ENCODE peak calls at places on chromosomes 11 and 22, in eight cellular contexts. U is pancreas, M is ovary, X is foreskin fibroblast, V is PC-3, N is right lobe of liver, K is stomach, O is cardiac fibroblast. J is an unnamed sample.

GRCh38 chr11:128772814-128773213 is 78.9 kb downstream of the FLI1 start:
- DNase-seq in U (peak; percentile 45), M (no peak), X (no peak), V (no peak), N (peak; percentile 69), K (peak; percentile 76), O (no peak), J (no peak)

GRCh38 chr11:113632981-113633380 is 73.1 kb downstream of the TMPRSS5 start:
- DNase-seq in U (no peak), M (no peak), X (no peak), V (peak; percentile 33), N (no peak), K (no peak), O (peak; percentile 35), J (no peak)

GRCh38 chr11:1876361-1877063 is 15.2 kb downstream of the PRR33 start:
- DNase-seq in U (peak; percentile 25), M (peak; percentile 62), X (no peak), V (peak; percentile 46), N (peak; percentile 56), K (peak; percentile 47), O (peak; percentile 92), J (peak; percentile 63)

GRCh38 chr22:47788461-47788860 is 1026.0 kb downstream of the TBC1D22A start:
- DNase-seq in U (no peak), M (no peak), X (no peak), V (no peak), N (no peak), K (no peak), O (no peak), J (no peak)

GRCh38 chr11:61516191-61516590 is 7.6 kb downstream of the LRRC10B start:
- DNase-seq in U (no peak), M (no peak), X (no peak), V (no peak), N (no peak), K (no peak), O (no peak), J (no peak)

GRCh38 chr11:12199231-12199948 is 89.0 kb downstream of the MICAL2 start:
- DNase-seq in U (no peak), M (no peak), X (no peak), V (no peak), N (no peak), K (no peak), O (no peak), J (no peak)

GRCh38 chr11:61091373-61092279 is 10.7 kb upstream of the CD5 start:
- DNase-seq in U (no peak), M (no peak), X (no peak), V (no peak), N (no peak), K (no peak), O (peak; percentile 18), J (no peak)

GRCh38 chr11:112751763-112752162 is 209.5 kb upstream of the NCAM1 start:
- DNase-seq in U (no peak), M (no peak), X (no peak), V (no peak), N (no peak), K (no peak), O (no peak), J (no peak)

GRCh38 chr22:41532908-41533825 is 11.1 kb downstream of the POLR3H start:
- DNase-seq in U (peak; percentile 60), M (peak; percentile 67), X (peak; percentile 36), V (peak; percentile 58), N (peak; percentile 76), K (peak; percentile 82), O (peak; percentile 72), J (peak; percentile 87)

GRCh38 chr11:863389-864117 is 20.9 kb downstream of the TSPAN4 start:
- DNase-seq in U (no peak), M (no peak), X (no peak), V (no peak), N (no peak), K (no peak), O (no peak), J (no peak)

GRCh38 chr22:22914726-22915669 is 27.4 kb downstream of the IGLL5 start:
- DNase-seq in U (no peak), M (no peak), X (no peak), V (no peak), N (no peak), K (no peak), O (no peak), J (no peak)

GRCh38 chr22:37381489-37381888 is 45.8 kb downstream of the ELFN2 start:
- DNase-seq in U (no peak), M (no peak), X (peak; percentile 27), V (no peak), N (no peak), K (no peak), O (no peak), J (no peak)

GRCh38 chr11:11985016-11985715 is 23.3 kb downstream of the DKK3 start:
- DNase-seq in U (no peak), M (no peak), X (peak; percentile 74), V (peak; percentile 49), N (peak; percentile 35), K (peak; percentile 15), O (peak; percentile 63), J (no peak)

GRCh38 chr22:48700566-48701295 is 1126.9 kb downstream of the BRD1 start:
- DNase-seq in U (no peak), M (no peak), X (no peak), V (no peak), N (no peak), K (no peak), O (no peak), J (no peak)

GRCh38 chr11:83819936-83820549 is 533.9 kb upstream of the CCDC90B start:
- DNase-seq in U (peak; percentile 29), M (no peak), X (peak; percentile 27), V (peak; percentile 80), N (no peak), K (no peak), O (peak; percentile 84), J (no peak)
- TF ChIP-seq CTCF in U (peak; percentile 25), M (peak; percentile 58), X (peak; percentile 31), V (peak; percentile 88), N (peak; percentile 75), K (peak; percentile 50), O (peak; percentile 38), J (peak; percentile 63)

GRCh38 chr11:26551186-26551801 is 20.8 kb downstream of the MUC15 start:
- DNase-seq in U (no peak), M (no peak), X (no peak), V (peak; percentile 12), N (no peak), K (no peak), O (peak; percentile 31), J (no peak)
- TF ChIP-seq CTCF in U (no peak), M (no peak), X (peak; percentile 47), V (peak; percentile 59), N (peak; percentile 46), K (peak; percentile 8), O (peak; percentile 43), J (peak; percentile 53)

GRCh38 chr11:97751405-97751804 is 1269.3 kb upstream of the CNTN5 start:
- DNase-seq in U (no peak), M (no peak), X (no peak), V (no peak), N (no peak), K (no peak), O (no peak), J (no peak)
- TF ChIP-seq CTCF in U (no peak), M (no peak), X (no peak), V (no peak), N (no peak), K (no peak), O (no peak), J (no peak)

GRCh38 chr22:27626675-27627443 is 174.7 kb downstream of the MN1 start:
- DNase-seq in U (no peak), M (no peak), X (no peak), V (no peak), N (no peak), K (no peak), O (no peak), J (no peak)

GRCh38 chr22:27625769-27626674 is 175.5 kb downstream of the MN1 start:
- DNase-seq in U (no peak), M (no peak), X (no peak), V (no peak), N (no peak), K (no peak), O (no peak), J (no peak)

GRCh38 chr22:27627901-27628300 is 173.7 kb downstream of the MN1 start:
- DNase-seq in U (no peak), M (no peak), X (no peak), V (no peak), N (no peak), K (no peak), O (no peak), J (no peak)

GRCh38 chr22:27628341-27628740 is 173.2 kb downstream of the MN1 start:
- DNase-seq in U (no peak), M (no peak), X (no peak), V (no peak), N (no peak), K (no peak), O (no peak), J (no peak)

DNA sequence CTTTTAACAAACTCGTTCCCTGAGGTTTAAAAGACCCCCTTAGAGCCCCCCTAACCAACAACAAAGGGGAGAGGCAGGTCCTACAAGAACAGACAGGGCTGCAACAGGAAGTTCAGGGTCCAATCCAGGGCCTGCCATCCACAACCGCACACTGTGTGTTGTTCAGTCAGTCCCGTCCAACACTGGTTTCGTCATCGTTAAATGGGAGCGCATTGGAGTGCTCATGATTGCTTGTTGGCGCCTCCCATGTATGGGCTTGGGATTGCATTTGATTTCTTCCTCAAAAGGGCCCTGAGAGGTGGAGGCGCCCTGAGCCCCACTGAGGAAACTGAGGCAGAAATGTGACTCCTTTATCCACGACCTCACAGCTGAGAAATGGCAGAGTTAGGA is 174.1 kb downstream of the MN1 start:
- DNase-seq in U (no peak), M (no peak), X (no peak), V (no peak), N (no peak), K (no peak), O (peak; percentile 25), J (no peak)
- TF ChIP-seq CTCF in U (no peak), M (no peak), X (peak; percentile 9), V (no peak), N (no peak), K (no peak), O (no peak), J (no peak)

GRCh38 chr11:73866586-73866996 is 10.1 kb downstream of the COA4 start:
- DNase-seq in U (no peak), M (peak; percentile 47), X (peak; percentile 94), V (peak; percentile 76), N (no peak), K (no peak), O (peak; percentile 91), J (no peak)
- TF ChIP-seq CTCF in U (no peak), M (no peak), X (no peak), V (no peak), N (no peak), K (no peak), O (no peak), J (no peak)

GRCh38 chr22:45554040-45554406 is 51.3 kb downstream of the FBLN1 start:
- DNase-seq in U (no peak), M (peak; percentile 71), X (no peak), V (no peak), N (no peak), K (no peak), O (no peak), J (no peak)
- TF ChIP-seq CTCF in U (no peak), M (peak; percentile 54), X (no peak), V (peak; percentile 13), N (no peak), K (peak; percentile 1), O (no peak), J (peak; percentile 34)

DNA sequence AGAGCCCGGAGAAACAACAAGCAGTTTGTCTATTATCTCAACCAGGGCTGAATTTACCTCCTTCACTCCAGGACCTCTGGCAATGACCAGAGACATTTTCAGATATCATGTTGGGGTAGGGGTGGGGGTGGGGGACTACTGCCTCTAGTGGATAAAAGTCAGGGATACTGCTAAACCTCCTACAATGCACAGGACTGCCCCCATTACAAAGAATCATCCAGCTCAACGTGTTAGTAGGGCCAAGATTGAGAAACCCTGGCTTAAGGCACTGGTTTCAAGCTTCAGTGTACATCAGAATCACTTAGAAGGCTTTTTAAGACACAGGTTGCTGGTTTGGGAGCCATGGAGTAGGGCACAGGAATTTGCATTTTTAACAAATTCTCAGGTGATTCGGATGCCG is 124.0 kb downstream of the APIP start:
- DNase-seq in U (no peak), M (no peak), X (no peak), V (no peak), N (no peak), K (no peak), O (no peak), J (no peak)
- TF ChIP-seq CTCF in U (no peak), M (no peak), X (no peak), V (no peak), N (no peak), K (no peak), O (no peak), J (no peak)

J was measured in nephron progenitor cell.